ENCODE peak calls at places on chromosomes 4 and X, in five cellular contexts. T is neuronal stem cell, O is mesendoderm, K is IMR-90, P is H9. F is an unnamed sample.

GRCh38 chr4:157980158-157980557 is 192.7 kb downstream of the GASK1B start:
- DNase-seq in T (no peak), O (peak; percentile 15), K (no peak), P (no peak), F (no peak)

GRCh38 chr4:34112573-34112972 is 2131.7 kb downstream of the ARAP2 start:
- DNase-seq in T (no peak), O (no peak), K (no peak), P (no peak), F (no peak)

GRCh38 chrX:151738751-151739150 is 4.2 kb downstream of the CNGA2 start:
- DNase-seq in T (no peak), O (no peak), K (no peak), P (no peak), F (no peak)

GRCh38 chr4:151888367-151888866 is 127.6 kb upstream of the GATB start:
- DNase-seq in T (no peak), O (no peak), K (no peak), P (no peak), F (no peak)

GRCh38 chr4:129929052-129929451 is 833.1 kb downstream of the C4orf33 start:
- DNase-seq in T (no peak), O (peak; percentile 29), K (no peak), P (no peak), F (no peak)

GRCh38 chr4:183873389-183874185 is 31.5 kb upstream of the STOX2 start:
- DNase-seq in T (no peak), O (no peak), K (no peak), P (no peak), F (peak; percentile 4)

GRCh38 chr4:101931619-101932018 is 141.1 kb downstream of the BANK1 start:
- DNase-seq in T (no peak), O (no peak), K (no peak), P (no peak), F (no peak)

GRCh38 chrX:66004928-66005831 is 34.7 kb downstream of the VSIG4 start:
- DNase-seq in T (no peak), O (no peak), K (no peak), P (no peak), F (no peak)

GRCh38 chr4:73606465-73606974 is 13.7 kb downstream of the RASSF6 start:
- DNase-seq in T (no peak), O (no peak), K (no peak), P (no peak), F (no peak)

GRCh38 chrX:15750611-15751159 is 12.6 kb downstream of the CA5B start:
- DNase-seq in T (no peak), O (no peak), K (no peak), P (no peak), F (peak; percentile 57)

GRCh38 chr4:76950052-76950845 is 697 bp downstream of the SEPTIN11 start:
- DNase-seq in T (peak; percentile 44), O (peak; percentile 57), K (no peak), P (no peak), F (peak; percentile 61)

GRCh38 chrX:19794690-19795089 is 92.7 kb downstream of the SH3KBP1 start:
- DNase-seq in T (no peak), O (no peak), K (no peak), P (no peak), F (no peak)

GRCh38 chrX:40153335-40154221 is 55.8 kb upstream of the BCOR start:
- DNase-seq in T (no peak), O (peak; percentile 44), K (no peak), P (peak; percentile 61), F (peak; percentile 53)

GRCh38 chr4:95181446-95182306 is 367.1 kb downstream of the UNC5C start:
- DNase-seq in T (peak; percentile 68), O (peak; percentile 93), K (peak; percentile 2), P (peak; percentile 74), F (peak; percentile 54)

GRCh38 chrX:70979136-70979762 is 48.4 kb upstream of the SLC7A3 start:
- DNase-seq in T (no peak), O (peak; percentile 74), K (peak; percentile 52), P (peak; percentile 50), F (peak; percentile 57)

GRCh38 chr4:185890196-185890595 is 78.2 kb upstream of the SORBS2 start:
- DNase-seq in T (no peak), O (peak; percentile 60), K (no peak), P (no peak), F (no peak)
- H2BK5ac ChIP-seq in T (no peak overlapping the region), O (no peak overlapping the region), K (no peak overlapping the region), P (no peak overlapping the region), F (no peak overlapping the region)

DNA sequence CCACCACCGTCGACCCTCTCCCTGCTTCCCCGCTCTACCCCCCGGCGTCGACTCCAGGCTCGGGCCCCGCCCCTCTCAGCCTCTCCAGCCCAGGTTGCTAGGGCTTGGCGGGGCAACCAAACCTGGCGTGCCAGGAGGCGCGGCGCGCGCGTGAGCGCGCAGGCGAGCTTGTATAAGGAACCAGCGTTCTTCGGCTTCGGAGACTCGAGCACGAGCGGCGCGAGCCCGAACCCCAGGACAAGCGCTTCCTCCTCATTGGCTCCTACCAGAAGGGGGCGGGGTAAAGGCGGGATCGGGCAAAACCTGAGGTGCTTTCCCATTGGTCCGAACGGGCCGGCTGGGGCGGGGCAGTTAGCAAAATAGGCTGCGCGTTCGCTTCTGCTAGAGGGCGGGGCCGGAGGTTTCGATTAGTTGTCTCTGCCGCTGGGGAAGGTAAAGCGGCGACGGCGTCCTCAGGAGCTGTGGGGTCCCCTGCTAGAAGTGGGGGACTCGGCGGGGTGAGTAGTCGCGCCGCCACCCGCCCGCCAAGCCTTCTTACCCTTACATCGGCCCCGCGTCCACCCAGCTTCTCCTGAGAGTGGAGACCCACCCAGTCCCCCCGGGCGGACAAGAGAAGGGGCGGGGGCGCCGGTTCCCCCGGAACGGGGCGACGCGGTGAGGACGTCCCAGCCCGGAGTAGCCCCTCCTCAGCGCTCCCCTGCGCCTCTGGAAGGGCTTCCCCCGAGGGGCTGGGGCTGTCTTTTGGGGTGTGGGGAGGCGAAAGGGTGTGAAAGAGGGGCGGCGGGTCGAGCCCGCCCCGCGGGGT is at the start of gene CDKL5:
- DNase-seq in T (peak; percentile 93), O (peak; percentile 98), K (peak; percentile 96), P (peak; percentile 98), F (peak; percentile 95)
- H4K8ac ChIP-seq in T (no peak within 1 kb of the TSS), O (no peak within 1 kb of the TSS), K (peak within 1 kb of the TSS; percentile 20), P (no peak within 1 kb of the TSS), F (no peak within 1 kb of the TSS)

GRCh38 chrX:17579021-17579420 is 158.3 kb upstream of the SCML1 start:
- DNase-seq in T (no peak), O (no peak), K (peak; percentile 44), P (no peak), F (no peak)
- H3K23ac ChIP-seq in T (no peak overlapping the region), O (no peak overlapping the region), K (no peak overlapping the region), P (no peak overlapping the region), F (no peak overlapping the region)

GRCh38 chr4:100907465-100908454 is 389.9 kb upstream of the EMCN start:
- DNase-seq in T (no peak), O (peak; percentile 29), K (peak; percentile 5), P (no peak), F (peak; percentile 12)

GRCh38 chr4:100908540-100908939 is 390.7 kb upstream of the EMCN start:
- DNase-seq in T (no peak), O (no peak), K (no peak), P (no peak), F (no peak)

DNA sequence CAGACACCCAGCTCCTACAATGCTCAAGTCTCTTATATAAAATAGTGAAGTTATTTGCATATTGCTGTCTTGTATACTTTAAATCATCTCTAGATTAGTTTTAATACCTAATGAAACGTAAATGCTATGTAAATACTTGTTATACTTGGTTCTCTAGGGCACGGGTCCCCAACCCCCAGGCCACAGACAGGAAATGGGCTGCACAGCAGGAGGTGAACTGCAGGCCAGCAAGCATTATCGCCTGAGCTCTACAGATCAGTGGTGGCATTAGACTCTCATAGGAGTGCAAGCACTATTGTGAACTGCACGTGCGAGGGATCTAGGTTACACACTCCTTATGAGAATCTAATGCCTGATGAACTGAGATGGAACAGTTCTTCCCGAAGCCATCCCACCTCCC is 395.9 kb upstream of the EMCN start:
- DNase-seq in T (no peak), O (peak; percentile 82), K (no peak), P (peak; percentile 46), F (no peak)
- H2BK5ac ChIP-seq in T (no peak overlapping the region), O (no peak overlapping the region), K (no peak overlapping the region), P (no peak overlapping the region), F (no peak overlapping the region)

GRCh38 chr4:40251366-40251765 is 54.5 kb downstream of the RHOH start:
- DNase-seq in T (no peak), O (no peak), K (no peak), P (no peak), F (no peak)
- H4K8ac ChIP-seq in T (no peak overlapping the region), O (no peak overlapping the region), K (no peak overlapping the region), P (no peak overlapping the region), F (no peak overlapping the region)

GRCh38 chr4:1043162-1043561 is 31.7 kb downstream of the FGFRL1 start:
- DNase-seq in T (no peak), O (no peak), K (no peak), P (no peak), F (no peak)
- H3K23ac ChIP-seq in T (no peak overlapping the region), O (no peak overlapping the region), K (no peak overlapping the region), P (no peak overlapping the region), F (no peak overlapping the region)

GRCh38 chr4:64146030-64146429 is 263.2 kb downstream of the TECRL start:
- DNase-seq in T (no peak), O (no peak), K (no peak), P (no peak), F (peak; percentile 10)

GRCh38 chr4:64144994-64145393 is 264.3 kb downstream of the TECRL start:
- DNase-seq in T (no peak), O (no peak), K (no peak), P (no peak), F (no peak)
- H2BK5ac ChIP-seq in T (no peak overlapping the region), O (no peak overlapping the region), K (no peak overlapping the region), P (no peak overlapping the region), F (no peak overlapping the region)

DNA sequence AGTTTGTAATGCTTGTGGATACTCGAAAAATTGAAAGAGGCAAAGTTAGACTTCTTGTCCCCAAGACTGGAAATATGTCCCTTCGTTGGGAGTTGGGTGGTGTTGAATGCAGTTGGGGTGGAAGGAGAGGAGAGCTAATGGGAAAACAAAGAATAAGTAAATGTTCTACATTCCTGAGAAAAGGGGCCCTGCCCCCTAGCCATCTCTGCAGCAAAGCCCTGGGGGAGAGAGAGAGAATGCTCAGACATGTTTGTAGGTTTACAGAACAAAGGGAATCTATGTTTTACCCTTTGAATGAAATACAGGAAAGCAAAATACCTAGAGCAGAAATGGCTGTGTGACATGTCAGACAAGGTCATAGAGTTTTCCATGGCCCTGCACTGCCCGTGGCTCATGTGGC is 88.1 kb downstream of the RASL11B start:
- DNase-seq in T (no peak), O (peak; percentile 70), K (no peak), P (no peak), F (no peak)
- H4K8ac ChIP-seq in T (no peak overlapping the region), O (no peak overlapping the region), K (no peak overlapping the region), P (no peak overlapping the region), F (no peak overlapping the region)

GRCh38 chr4:85866508-85866907 is 391.6 kb downstream of the ARHGAP24 start:
- DNase-seq in T (no peak), O (peak; percentile 60), K (no peak), P (no peak), F (peak; percentile 25)
- H3K23ac ChIP-seq in T (no peak overlapping the region), O (no peak overlapping the region), K (peak overlapping the region; percentile 62), P (no peak overlapping the region), F (no peak overlapping the region)

DNA sequence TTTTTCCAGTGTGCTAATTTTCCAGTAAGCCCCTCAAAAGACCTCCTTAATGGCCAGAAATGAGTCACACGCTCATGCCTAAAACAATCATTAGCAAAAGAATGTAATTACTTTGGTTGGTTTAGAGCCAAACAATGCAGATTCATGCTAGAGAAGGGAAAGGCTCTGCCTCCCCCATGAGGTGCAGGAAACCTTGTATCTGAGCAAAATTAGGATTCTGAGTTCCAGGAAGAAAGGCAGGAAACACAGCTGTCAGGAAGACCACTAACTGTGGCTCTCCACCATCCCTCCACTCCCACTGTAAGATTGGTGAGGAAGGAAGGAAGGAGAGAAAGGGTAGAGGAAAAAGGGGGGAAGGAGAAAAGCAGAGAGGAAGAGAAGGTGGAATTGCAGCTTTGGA is 104.9 kb upstream of the DHX15 start:
- DNase-seq in T (no peak), O (no peak), K (no peak), P (no peak), F (no peak)
- H2BK5ac ChIP-seq in T (no peak overlapping the region), O (no peak overlapping the region), K (no peak overlapping the region), P (no peak overlapping the region), F (no peak overlapping the region)